ENCODE peak calls at places on chromosomes 1 and 21, in five cellular contexts. B is astrocyte of the spinal cord, T is D721Med, A is tibial artery, G is Calu3. W is an unnamed sample.

GRCh38 chr21:37088196-37088595 is 15.1 kb downstream of the TTC3 start:
- DNase-seq in B (no peak), T (no peak), A (no peak), G (no peak), W (no peak)

GRCh38 chr21:43196789-43197188 is 28.0 kb downstream of the CRYAA start:
- DNase-seq in B (no peak), T (no peak), A (no peak), G (peak), W (no peak)

GRCh38 chr1:247448107-247448778 is 9.7 kb downstream of the OR2B11 start:
- DNase-seq in B (peak), T (no peak), A (no peak), G (peak), W (no peak)

GRCh38 chr1:212485895-212486590 is 53.3 kb downstream of the NENF start:
- DNase-seq in B (peak), T (no peak), A (peak), G (peak), W (peak)

GRCh38 chr1:41218152-41218551 is 24.0 kb downstream of the SCMH1 start:
- DNase-seq in B (no peak), T (no peak), A (no peak), G (no peak), W (no peak)

GRCh38 chr1:47031059-47031458 is 7.6 kb downstream of the CYP4X1 start:
- DNase-seq in B (peak), T (no peak), A (peak), G (peak), W (no peak)

GRCh38 chr1:157115851-157116734 is 16.5 kb upstream of the ETV3L start:
- DNase-seq in B (no peak), T (peak), A (no peak), G (no peak), W (no peak)

GRCh38 chr21:42763578-42764442 is 110.4 kb downstream of the PDE9A start:
- DNase-seq in B (no peak), T (no peak), A (no peak), G (no peak), W (no peak)

GRCh38 chr1:3003941-3004270 is 17.4 kb upstream of the ACTRT2 start:
- DNase-seq in B (no peak), T (no peak), A (peak), G (no peak), W (no peak)

GRCh38 chr1:169049258-169049936 is 57.1 kb upstream of the ATP1B1 start:
- DNase-seq in B (no peak), T (no peak), A (no peak), G (no peak), W (no peak)

GRCh38 chr1:174692313-174692712 is 244.5 kb downstream of the GPR52 start:
- DNase-seq in B (peak), T (no peak), A (no peak), G (no peak), W (no peak)

GRCh38 chr1:235112297-235113182 is 16.1 kb downstream of the TOMM20 start:
- DNase-seq in B (no peak), T (no peak), A (no peak), G (no peak), W (no peak)

GRCh38 chr1:172382406-172382805 is 38.1 kb upstream of the C1orf105 start:
- DNase-seq in B (no peak), T (no peak), A (no peak), G (no peak), W (no peak)

GRCh38 chr21:24223625-24224024 is 1383.7 kb downstream of the MRPL39 start:
- DNase-seq in B (peak), T (no peak), A (no peak), G (no peak), W (no peak)

GRCh38 chr1:161473363-161473762 is 31.9 kb upstream of the FCGR2A start:
- DNase-seq in B (no peak), T (no peak), A (no peak), G (peak), W (no peak)

GRCh38 chr1:113928129-113928949 is 785 bp upstream of the HIPK1 start:
- DNase-seq in B (peak), T (no peak), A (no peak), G (no peak), W (no peak)

GRCh38 chr1:204258213-204259115 is 44.7 kb upstream of the GOLT1A start:
- DNase-seq in B (peak), T (peak), A (no peak), G (peak), W (no peak)

GRCh38 chr1:43319288-43319687 is 18.3 kb upstream of the MPL start:
- DNase-seq in B (no peak), T (no peak), A (no peak), G (no peak), W (no peak)

GRCh38 chr1:18341291-18342058 is 139.3 kb upstream of the KLHDC7A start:
- DNase-seq in B (no peak), T (no peak), A (no peak), G (no peak), W (no peak)

GRCh38 chr1:24386241-24386640 is 27.3 kb downstream of the STPG1 start:
- DNase-seq in B (no peak), T (no peak), A (no peak), G (no peak), W (no peak)

GRCh38 chr1:240946926-240947325 is 335.0 kb upstream of the GREM2 start:
- DNase-seq in B (peak), T (peak), A (no peak), G (peak), W (no peak)

GRCh38 chr1:27405074-27405473 is 12.7 kb downstream of the GPR3 start:
- DNase-seq in B (peak), T (no peak), A (no peak), G (no peak), W (no peak)

GRCh38 chr1:84078108-84078823 is 65.8 kb upstream of the PRKACB start:
- DNase-seq in B (peak), T (peak), A (peak), G (no peak), W (no peak)

GRCh38 chr1:36705629-36706028 is 222.9 kb upstream of the CSF3R start:
- DNase-seq in B (no peak), T (no peak), A (no peak), G (no peak), W (no peak)
- TF ChIP-seq CTCF in B (no peak), T (no peak), A (no peak), G (no peak), W (no peak)

DNA sequence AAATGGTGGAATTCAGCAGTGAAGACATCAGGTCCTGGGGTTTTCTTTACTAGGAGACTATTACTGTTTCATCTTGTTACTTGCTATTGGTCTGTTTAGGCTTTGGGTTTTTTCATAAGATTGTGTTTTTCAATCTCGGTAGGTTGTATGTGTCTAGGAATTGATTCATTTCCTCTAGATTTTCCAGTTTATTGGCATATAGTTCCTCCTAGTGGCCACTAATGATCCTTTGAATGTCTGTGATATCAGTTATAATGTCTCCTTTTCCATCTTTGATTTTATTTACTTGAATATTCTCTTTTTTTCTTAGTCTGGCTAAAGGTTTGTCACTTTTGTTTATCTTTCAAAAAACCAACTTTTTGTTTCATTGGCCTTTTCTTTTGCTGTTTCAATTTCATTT is 233.0 kb downstream of the RWDD3 start:
- DNase-seq in B (no peak), T (no peak), A (no peak), G (no peak), W (no peak)
- TF ChIP-seq CTCF in B (no peak), T (peak), A (no peak), G (no peak), W (no peak)

DNA sequence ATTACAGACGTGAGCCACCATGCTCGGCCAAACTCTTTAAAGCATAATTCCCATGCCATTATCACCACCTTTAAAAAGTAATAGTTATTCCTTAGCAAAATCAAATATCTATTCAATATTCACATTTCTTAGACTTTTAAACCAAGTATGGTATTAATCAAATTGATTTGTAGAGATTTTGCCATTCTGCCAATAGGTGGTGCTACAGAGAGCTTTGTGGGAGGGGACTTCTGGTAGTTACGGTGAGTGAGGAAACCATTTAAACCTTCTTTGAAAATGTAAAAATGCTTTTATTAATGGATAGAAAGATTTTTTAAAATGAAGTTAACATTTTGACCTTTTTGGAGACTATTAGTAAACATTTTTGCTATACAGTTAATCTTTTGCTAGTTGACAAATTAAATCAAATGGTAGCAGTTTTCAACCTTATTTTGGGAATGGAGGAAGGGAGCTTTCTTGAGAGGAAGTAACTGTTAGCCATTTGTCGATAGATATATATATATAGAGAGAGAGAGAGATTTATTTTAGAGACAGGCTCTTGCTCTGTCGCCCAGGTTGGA is 19.3 kb downstream of the IARS2 start:
- DNase-seq in B (peak), T (no peak), A (no peak), G (no peak), W (no peak)
- TF ChIP-seq CTCF in B (peak), T (peak), A (peak), G (peak), W (no peak)

DNA sequence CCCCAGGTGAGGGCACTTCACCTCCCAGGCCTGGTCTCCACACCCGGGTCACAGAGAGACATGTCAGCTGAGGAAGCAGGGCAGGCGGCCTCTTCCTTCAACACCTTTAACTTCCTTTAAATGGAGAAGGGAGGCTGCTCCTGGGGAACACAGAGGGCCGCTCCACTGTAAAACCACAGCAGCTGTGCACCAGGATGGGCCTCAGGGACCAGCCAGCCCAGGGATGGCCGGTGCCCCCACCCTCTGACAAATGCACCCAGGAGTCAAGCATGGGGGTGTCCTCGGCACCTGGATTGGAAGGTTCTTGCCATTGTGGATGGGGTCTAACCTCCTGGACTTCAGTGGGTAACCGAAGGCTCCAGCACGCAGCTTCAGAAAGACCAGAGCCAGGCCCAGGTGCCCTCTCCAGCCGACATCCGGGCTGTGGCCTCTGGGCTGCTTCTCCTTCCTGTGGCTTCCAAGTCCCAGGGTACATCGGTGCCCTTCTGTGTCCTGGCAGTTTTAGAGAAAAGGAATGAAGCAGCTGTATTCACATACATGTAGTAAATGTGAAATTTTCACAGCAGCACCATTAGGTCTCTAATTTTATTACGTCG is 121.7 kb upstream of the COL6A1 start:
- DNase-seq in B (no peak), T (no peak), A (no peak), G (no peak), W (peak)
- TF ChIP-seq CTCF in B (no peak), T (no peak), A (no peak), G (no peak), W (no peak)

DNA sequence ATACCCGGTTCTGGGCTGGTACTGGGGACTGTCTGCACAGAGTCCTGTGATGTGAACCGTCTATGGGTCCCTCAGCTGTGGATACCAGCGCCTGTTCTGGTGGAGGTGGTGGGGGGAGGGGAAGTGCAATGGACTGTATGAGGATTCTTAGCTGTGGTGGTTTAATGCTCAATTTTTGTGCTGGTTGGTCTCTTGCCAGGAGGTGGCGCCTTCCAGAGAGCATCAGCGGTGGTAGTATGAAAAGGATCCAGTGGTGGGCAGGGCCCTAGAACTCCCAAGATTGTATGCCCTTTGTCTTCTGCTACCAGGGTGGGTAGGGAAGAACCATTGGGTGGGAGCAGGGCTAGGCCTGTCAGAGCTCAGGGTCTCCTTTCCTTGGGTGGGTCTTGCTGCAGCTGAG is 89.4 kb upstream of the B3GALT2 start:
- DNase-seq in B (no peak), T (no peak), A (no peak), G (no peak), W (no peak)
- TF ChIP-seq CTCF in B (peak), T (no peak), A (no peak), G (no peak), W (no peak)